ENCODE peak calls at places on chromosomes 12 and 14, in eight cellular contexts. One of them, this sample, is unnamed.

GRCh38 chr14:24317141-24317927 is 6.0 kb downstream of the LTB4R start:
- ATAC-seq in heart right ventricle: no peak
- ATAC-seq in right cardiac atrium: no peak
- ATAC-seq in activated CD8-positive, alpha-beta memory T cell treated with anti-CD3 and anti-CD28 coated beads, Interleukin-2, amount 10 ng/mL, durations not matched to agents 7 days and 5 days: no peak
- ATAC-seq in activated T-cell treated with anti-CD3 and anti-CD28 coated beads, Interleukin-2, amount 50 U/mL, for 4 hours: peak
- ATAC-seq in stimulated activated naive CD8-positive, alpha-beta T cell treated with anti-CD3 and anti-CD28 coated beads, Interleukin-15, amount 100 ng/mL, for 72 hours: no peak
- ATAC-seq in effector memory CD8-positive, alpha-beta T cell: no peak
- ATAC-seq in activated naive CD8-positive, alpha-beta T cell treated with anti-CD3 and anti-CD28 coated beads, Interleukin-2, amount 50 U/mL, for 24 hours: peak
- ATAC-seq in this sample: no peak

GRCh38 chr12:117042171-117042809 is 56.9 kb downstream of the TESC start:
- ATAC-seq in heart right ventricle: peak
- ATAC-seq in right cardiac atrium: peak
- ATAC-seq in activated CD8-positive, alpha-beta memory T cell treated with anti-CD3 and anti-CD28 coated beads, Interleukin-2, amount 10 ng/mL, durations not matched to agents 7 days and 5 days: no peak
- ATAC-seq in activated T-cell treated with anti-CD3 and anti-CD28 coated beads, Interleukin-2, amount 50 U/mL, for 4 hours: no peak
- ATAC-seq in stimulated activated naive CD8-positive, alpha-beta T cell treated with anti-CD3 and anti-CD28 coated beads, Interleukin-15, amount 100 ng/mL, for 72 hours: no peak
- ATAC-seq in effector memory CD8-positive, alpha-beta T cell: no peak
- ATAC-seq in activated naive CD8-positive, alpha-beta T cell treated with anti-CD3 and anti-CD28 coated beads, Interleukin-2, amount 50 U/mL, for 24 hours: no peak
- ATAC-seq in this sample: no peak

GRCh38 chr14:76235628-76236027 is 83.9 kb downstream of the GPATCH2L start:
- ATAC-seq in heart right ventricle: no peak
- ATAC-seq in right cardiac atrium: no peak
- ATAC-seq in activated CD8-positive, alpha-beta memory T cell treated with anti-CD3 and anti-CD28 coated beads, Interleukin-2, amount 10 ng/mL, durations not matched to agents 7 days and 5 days: no peak
- ATAC-seq in activated T-cell treated with anti-CD3 and anti-CD28 coated beads, Interleukin-2, amount 50 U/mL, for 4 hours: no peak
- ATAC-seq in stimulated activated naive CD8-positive, alpha-beta T cell treated with anti-CD3 and anti-CD28 coated beads, Interleukin-15, amount 100 ng/mL, for 72 hours: no peak
- ATAC-seq in effector memory CD8-positive, alpha-beta T cell: no peak
- ATAC-seq in activated naive CD8-positive, alpha-beta T cell treated with anti-CD3 and anti-CD28 coated beads, Interleukin-2, amount 50 U/mL, for 24 hours: no peak
- ATAC-seq in this sample: no peak

GRCh38 chr12:26281320-26281719 is 85.9 kb downstream of the SSPN start:
- ATAC-seq in heart right ventricle: peak
- ATAC-seq in right cardiac atrium: peak
- ATAC-seq in activated CD8-positive, alpha-beta memory T cell treated with anti-CD3 and anti-CD28 coated beads, Interleukin-2, amount 10 ng/mL, durations not matched to agents 7 days and 5 days: no peak
- ATAC-seq in activated T-cell treated with anti-CD3 and anti-CD28 coated beads, Interleukin-2, amount 50 U/mL, for 4 hours: no peak
- ATAC-seq in stimulated activated naive CD8-positive, alpha-beta T cell treated with anti-CD3 and anti-CD28 coated beads, Interleukin-15, amount 100 ng/mL, for 72 hours: no peak
- ATAC-seq in effector memory CD8-positive, alpha-beta T cell: no peak
- ATAC-seq in activated naive CD8-positive, alpha-beta T cell treated with anti-CD3 and anti-CD28 coated beads, Interleukin-2, amount 50 U/mL, for 24 hours: no peak
- ATAC-seq in this sample: no peak

GRCh38 chr12:47730341-47730744 is 5.1 kb upstream of the ENDOU start:
- ATAC-seq in heart right ventricle: no peak
- ATAC-seq in right cardiac atrium: no peak
- ATAC-seq in activated CD8-positive, alpha-beta memory T cell treated with anti-CD3 and anti-CD28 coated beads, Interleukin-2, amount 10 ng/mL, durations not matched to agents 7 days and 5 days: no peak
- ATAC-seq in activated T-cell treated with anti-CD3 and anti-CD28 coated beads, Interleukin-2, amount 50 U/mL, for 4 hours: no peak
- ATAC-seq in stimulated activated naive CD8-positive, alpha-beta T cell treated with anti-CD3 and anti-CD28 coated beads, Interleukin-15, amount 100 ng/mL, for 72 hours: no peak
- ATAC-seq in effector memory CD8-positive, alpha-beta T cell: no peak
- ATAC-seq in activated naive CD8-positive, alpha-beta T cell treated with anti-CD3 and anti-CD28 coated beads, Interleukin-2, amount 50 U/mL, for 24 hours: no peak
- ATAC-seq in this sample: no peak

GRCh38 chr12:131106542-131106941 is 152.8 kb downstream of the ADGRD1 start:
- ATAC-seq in heart right ventricle: no peak
- ATAC-seq in right cardiac atrium: no peak
- ATAC-seq in activated CD8-positive, alpha-beta memory T cell treated with anti-CD3 and anti-CD28 coated beads, Interleukin-2, amount 10 ng/mL, durations not matched to agents 7 days and 5 days: no peak
- ATAC-seq in activated T-cell treated with anti-CD3 and anti-CD28 coated beads, Interleukin-2, amount 50 U/mL, for 4 hours: no peak
- ATAC-seq in stimulated activated naive CD8-positive, alpha-beta T cell treated with anti-CD3 and anti-CD28 coated beads, Interleukin-15, amount 100 ng/mL, for 72 hours: no peak
- ATAC-seq in effector memory CD8-positive, alpha-beta T cell: no peak
- ATAC-seq in activated naive CD8-positive, alpha-beta T cell treated with anti-CD3 and anti-CD28 coated beads, Interleukin-2, amount 50 U/mL, for 24 hours: no peak
- ATAC-seq in this sample: no peak

GRCh38 chr12:68100241-68100640 is 59.3 kb downstream of the IFNG start:
- ATAC-seq in heart right ventricle: no peak
- ATAC-seq in right cardiac atrium: no peak
- ATAC-seq in activated CD8-positive, alpha-beta memory T cell treated with anti-CD3 and anti-CD28 coated beads, Interleukin-2, amount 10 ng/mL, durations not matched to agents 7 days and 5 days: no peak
- ATAC-seq in activated T-cell treated with anti-CD3 and anti-CD28 coated beads, Interleukin-2, amount 50 U/mL, for 4 hours: no peak
- ATAC-seq in stimulated activated naive CD8-positive, alpha-beta T cell treated with anti-CD3 and anti-CD28 coated beads, Interleukin-15, amount 100 ng/mL, for 72 hours: no peak
- ATAC-seq in effector memory CD8-positive, alpha-beta T cell: no peak
- ATAC-seq in activated naive CD8-positive, alpha-beta T cell treated with anti-CD3 and anti-CD28 coated beads, Interleukin-2, amount 50 U/mL, for 24 hours: no peak
- ATAC-seq in this sample: no peak

GRCh38 chr12:42716521-42716920 is 127.0 kb upstream of the PRICKLE1 start:
- ATAC-seq in heart right ventricle: peak
- ATAC-seq in right cardiac atrium: peak
- ATAC-seq in activated CD8-positive, alpha-beta memory T cell treated with anti-CD3 and anti-CD28 coated beads, Interleukin-2, amount 10 ng/mL, durations not matched to agents 7 days and 5 days: no peak
- ATAC-seq in activated T-cell treated with anti-CD3 and anti-CD28 coated beads, Interleukin-2, amount 50 U/mL, for 4 hours: no peak
- ATAC-seq in stimulated activated naive CD8-positive, alpha-beta T cell treated with anti-CD3 and anti-CD28 coated beads, Interleukin-15, amount 100 ng/mL, for 72 hours: no peak
- ATAC-seq in effector memory CD8-positive, alpha-beta T cell: no peak
- ATAC-seq in activated naive CD8-positive, alpha-beta T cell treated with anti-CD3 and anti-CD28 coated beads, Interleukin-2, amount 50 U/mL, for 24 hours: no peak
- ATAC-seq in this sample: no peak

GRCh38 chr12:49496417-49497360 is 42.1 kb upstream of the KCNH3 start:
- ATAC-seq in heart right ventricle: no peak
- ATAC-seq in right cardiac atrium: no peak
- ATAC-seq in activated CD8-positive, alpha-beta memory T cell treated with anti-CD3 and anti-CD28 coated beads, Interleukin-2, amount 10 ng/mL, durations not matched to agents 7 days and 5 days: no peak
- ATAC-seq in activated T-cell treated with anti-CD3 and anti-CD28 coated beads, Interleukin-2, amount 50 U/mL, for 4 hours: no peak
- ATAC-seq in stimulated activated naive CD8-positive, alpha-beta T cell treated with anti-CD3 and anti-CD28 coated beads, Interleukin-15, amount 100 ng/mL, for 72 hours: no peak
- ATAC-seq in effector memory CD8-positive, alpha-beta T cell: no peak
- ATAC-seq in activated naive CD8-positive, alpha-beta T cell treated with anti-CD3 and anti-CD28 coated beads, Interleukin-2, amount 50 U/mL, for 24 hours: no peak
- ATAC-seq in this sample: no peak

GRCh38 chr12:116595186-116595585 is 36.0 kb downstream of the MAP1LC3B2 start:
- ATAC-seq in heart right ventricle: no peak
- ATAC-seq in right cardiac atrium: peak
- ATAC-seq in activated CD8-positive, alpha-beta memory T cell treated with anti-CD3 and anti-CD28 coated beads, Interleukin-2, amount 10 ng/mL, durations not matched to agents 7 days and 5 days: no peak
- ATAC-seq in activated T-cell treated with anti-CD3 and anti-CD28 coated beads, Interleukin-2, amount 50 U/mL, for 4 hours: no peak
- ATAC-seq in stimulated activated naive CD8-positive, alpha-beta T cell treated with anti-CD3 and anti-CD28 coated beads, Interleukin-15, amount 100 ng/mL, for 72 hours: no peak
- ATAC-seq in effector memory CD8-positive, alpha-beta T cell: no peak
- ATAC-seq in activated naive CD8-positive, alpha-beta T cell treated with anti-CD3 and anti-CD28 coated beads, Interleukin-2, amount 50 U/mL, for 24 hours: no peak
- ATAC-seq in this sample: no peak

GRCh38 chr12:100706029-100706428 is 88.5 kb upstream of the ANO4 start:
- ATAC-seq in heart right ventricle: no peak
- ATAC-seq in right cardiac atrium: no peak
- ATAC-seq in activated CD8-positive, alpha-beta memory T cell treated with anti-CD3 and anti-CD28 coated beads, Interleukin-2, amount 10 ng/mL, durations not matched to agents 7 days and 5 days: no peak
- ATAC-seq in activated T-cell treated with anti-CD3 and anti-CD28 coated beads, Interleukin-2, amount 50 U/mL, for 4 hours: no peak
- ATAC-seq in stimulated activated naive CD8-positive, alpha-beta T cell treated with anti-CD3 and anti-CD28 coated beads, Interleukin-15, amount 100 ng/mL, for 72 hours: no peak
- ATAC-seq in effector memory CD8-positive, alpha-beta T cell: no peak
- ATAC-seq in activated naive CD8-positive, alpha-beta T cell treated with anti-CD3 and anti-CD28 coated beads, Interleukin-2, amount 50 U/mL, for 24 hours: no peak
- ATAC-seq in this sample: no peak

GRCh38 chr12:2640709-2641108 is 154.1 kb upstream of the FKBP4 start:
- ATAC-seq in heart right ventricle: peak
- ATAC-seq in right cardiac atrium: peak
- ATAC-seq in activated CD8-positive, alpha-beta memory T cell treated with anti-CD3 and anti-CD28 coated beads, Interleukin-2, amount 10 ng/mL, durations not matched to agents 7 days and 5 days: peak
- ATAC-seq in activated T-cell treated with anti-CD3 and anti-CD28 coated beads, Interleukin-2, amount 50 U/mL, for 4 hours: peak
- ATAC-seq in stimulated activated naive CD8-positive, alpha-beta T cell treated with anti-CD3 and anti-CD28 coated beads, Interleukin-15, amount 100 ng/mL, for 72 hours: peak
- ATAC-seq in effector memory CD8-positive, alpha-beta T cell: no peak
- ATAC-seq in activated naive CD8-positive, alpha-beta T cell treated with anti-CD3 and anti-CD28 coated beads, Interleukin-2, amount 50 U/mL, for 24 hours: peak
- ATAC-seq in this sample: no peak

GRCh38 chr12:86613306-86613705 is 357.1 kb upstream of the MGAT4C start:
- ATAC-seq in heart right ventricle: no peak
- ATAC-seq in right cardiac atrium: no peak
- ATAC-seq in activated CD8-positive, alpha-beta memory T cell treated with anti-CD3 and anti-CD28 coated beads, Interleukin-2, amount 10 ng/mL, durations not matched to agents 7 days and 5 days: no peak
- ATAC-seq in activated T-cell treated with anti-CD3 and anti-CD28 coated beads, Interleukin-2, amount 50 U/mL, for 4 hours: no peak
- ATAC-seq in stimulated activated naive CD8-positive, alpha-beta T cell treated with anti-CD3 and anti-CD28 coated beads, Interleukin-15, amount 100 ng/mL, for 72 hours: no peak
- ATAC-seq in effector memory CD8-positive, alpha-beta T cell: no peak
- ATAC-seq in activated naive CD8-positive, alpha-beta T cell treated with anti-CD3 and anti-CD28 coated beads, Interleukin-2, amount 50 U/mL, for 24 hours: no peak
- ATAC-seq in this sample: no peak

GRCh38 chr14:52792097-52792415 is 649 bp upstream of the GNPNAT1 start:
- ATAC-seq in heart right ventricle: no peak
- ATAC-seq in right cardiac atrium: no peak
- ATAC-seq in activated CD8-positive, alpha-beta memory T cell treated with anti-CD3 and anti-CD28 coated beads, Interleukin-2, amount 10 ng/mL, durations not matched to agents 7 days and 5 days: no peak
- ATAC-seq in activated T-cell treated with anti-CD3 and anti-CD28 coated beads, Interleukin-2, amount 50 U/mL, for 4 hours: no peak
- ATAC-seq in stimulated activated naive CD8-positive, alpha-beta T cell treated with anti-CD3 and anti-CD28 coated beads, Interleukin-15, amount 100 ng/mL, for 72 hours: no peak
- ATAC-seq in effector memory CD8-positive, alpha-beta T cell: no peak
- ATAC-seq in activated naive CD8-positive, alpha-beta T cell treated with anti-CD3 and anti-CD28 coated beads, Interleukin-2, amount 50 U/mL, for 24 hours: no peak
- ATAC-seq in this sample: no peak

GRCh38 chr14:24890716-24891115 is 159.2 kb downstream of the STXBP6 start:
- ATAC-seq in heart right ventricle: no peak
- ATAC-seq in right cardiac atrium: no peak
- ATAC-seq in activated CD8-positive, alpha-beta memory T cell treated with anti-CD3 and anti-CD28 coated beads, Interleukin-2, amount 10 ng/mL, durations not matched to agents 7 days and 5 days: no peak
- ATAC-seq in activated T-cell treated with anti-CD3 and anti-CD28 coated beads, Interleukin-2, amount 50 U/mL, for 4 hours: no peak
- ATAC-seq in stimulated activated naive CD8-positive, alpha-beta T cell treated with anti-CD3 and anti-CD28 coated beads, Interleukin-15, amount 100 ng/mL, for 72 hours: no peak
- ATAC-seq in effector memory CD8-positive, alpha-beta T cell: no peak
- ATAC-seq in activated naive CD8-positive, alpha-beta T cell treated with anti-CD3 and anti-CD28 coated beads, Interleukin-2, amount 50 U/mL, for 24 hours: no peak
- ATAC-seq in this sample: no peak

GRCh38 chr14:51871846-51872245 is 11.4 kb downstream of the GNG2 start:
- ATAC-seq in heart right ventricle: no peak
- ATAC-seq in right cardiac atrium: no peak
- ATAC-seq in activated CD8-positive, alpha-beta memory T cell treated with anti-CD3 and anti-CD28 coated beads, Interleukin-2, amount 10 ng/mL, durations not matched to agents 7 days and 5 days: no peak
- ATAC-seq in activated T-cell treated with anti-CD3 and anti-CD28 coated beads, Interleukin-2, amount 50 U/mL, for 4 hours: no peak
- ATAC-seq in stimulated activated naive CD8-positive, alpha-beta T cell treated with anti-CD3 and anti-CD28 coated beads, Interleukin-15, amount 100 ng/mL, for 72 hours: no peak
- ATAC-seq in effector memory CD8-positive, alpha-beta T cell: peak
- ATAC-seq in activated naive CD8-positive, alpha-beta T cell treated with anti-CD3 and anti-CD28 coated beads, Interleukin-2, amount 50 U/mL, for 24 hours: no peak
- ATAC-seq in this sample: no peak

GRCh38 chr14:62691613-62692489 is 353.4 kb downstream of the KCNH5 start:
- ATAC-seq in heart right ventricle: peak
- ATAC-seq in right cardiac atrium: peak
- ATAC-seq in activated CD8-positive, alpha-beta memory T cell treated with anti-CD3 and anti-CD28 coated beads, Interleukin-2, amount 10 ng/mL, durations not matched to agents 7 days and 5 days: no peak
- ATAC-seq in activated T-cell treated with anti-CD3 and anti-CD28 coated beads, Interleukin-2, amount 50 U/mL, for 4 hours: no peak
- ATAC-seq in stimulated activated naive CD8-positive, alpha-beta T cell treated with anti-CD3 and anti-CD28 coated beads, Interleukin-15, amount 100 ng/mL, for 72 hours: no peak
- ATAC-seq in effector memory CD8-positive, alpha-beta T cell: no peak
- ATAC-seq in activated naive CD8-positive, alpha-beta T cell treated with anti-CD3 and anti-CD28 coated beads, Interleukin-2, amount 50 U/mL, for 24 hours: no peak
- ATAC-seq in this sample: no peak

GRCh38 chr12:76690916-76691700 is 72.8 kb upstream of the ZDHHC17 start:
- ATAC-seq in heart right ventricle: no peak
- ATAC-seq in right cardiac atrium: no peak
- ATAC-seq in activated CD8-positive, alpha-beta memory T cell treated with anti-CD3 and anti-CD28 coated beads, Interleukin-2, amount 10 ng/mL, durations not matched to agents 7 days and 5 days: no peak
- ATAC-seq in activated T-cell treated with anti-CD3 and anti-CD28 coated beads, Interleukin-2, amount 50 U/mL, for 4 hours: no peak
- ATAC-seq in stimulated activated naive CD8-positive, alpha-beta T cell treated with anti-CD3 and anti-CD28 coated beads, Interleukin-15, amount 100 ng/mL, for 72 hours: no peak
- ATAC-seq in effector memory CD8-positive, alpha-beta T cell: no peak
- ATAC-seq in activated naive CD8-positive, alpha-beta T cell treated with anti-CD3 and anti-CD28 coated beads, Interleukin-2, amount 50 U/mL, for 24 hours: no peak
- ATAC-seq in this sample: no peak

GRCh38 chr14:102487204-102487577 is 22.4 kb downstream of the ANKRD9 start:
- ATAC-seq in heart right ventricle: peak
- ATAC-seq in right cardiac atrium: peak
- ATAC-seq in activated CD8-positive, alpha-beta memory T cell treated with anti-CD3 and anti-CD28 coated beads, Interleukin-2, amount 10 ng/mL, durations not matched to agents 7 days and 5 days: no peak
- ATAC-seq in activated T-cell treated with anti-CD3 and anti-CD28 coated beads, Interleukin-2, amount 50 U/mL, for 4 hours: no peak
- ATAC-seq in stimulated activated naive CD8-positive, alpha-beta T cell treated with anti-CD3 and anti-CD28 coated beads, Interleukin-15, amount 100 ng/mL, for 72 hours: no peak
- ATAC-seq in effector memory CD8-positive, alpha-beta T cell: no peak
- ATAC-seq in activated naive CD8-positive, alpha-beta T cell treated with anti-CD3 and anti-CD28 coated beads, Interleukin-2, amount 50 U/mL, for 24 hours: no peak
- ATAC-seq in this sample: no peak

GRCh38 chr14:81831128-81831815 is 297.6 kb upstream of the SEL1L start:
- ATAC-seq in heart right ventricle: peak
- ATAC-seq in right cardiac atrium: peak
- ATAC-seq in activated CD8-positive, alpha-beta memory T cell treated with anti-CD3 and anti-CD28 coated beads, Interleukin-2, amount 10 ng/mL, durations not matched to agents 7 days and 5 days: no peak
- ATAC-seq in activated T-cell treated with anti-CD3 and anti-CD28 coated beads, Interleukin-2, amount 50 U/mL, for 4 hours: no peak
- ATAC-seq in stimulated activated naive CD8-positive, alpha-beta T cell treated with anti-CD3 and anti-CD28 coated beads, Interleukin-15, amount 100 ng/mL, for 72 hours: no peak
- ATAC-seq in effector memory CD8-positive, alpha-beta T cell: no peak
- ATAC-seq in activated naive CD8-positive, alpha-beta T cell treated with anti-CD3 and anti-CD28 coated beads, Interleukin-2, amount 50 U/mL, for 24 hours: no peak
- ATAC-seq in this sample: no peak

GRCh38 chr12:69569236-69569635 is 16.0 kb upstream of the CCT2 start:
- ATAC-seq in heart right ventricle: no peak
- ATAC-seq in right cardiac atrium: no peak
- ATAC-seq in activated CD8-positive, alpha-beta memory T cell treated with anti-CD3 and anti-CD28 coated beads, Interleukin-2, amount 10 ng/mL, durations not matched to agents 7 days and 5 days: no peak
- ATAC-seq in activated T-cell treated with anti-CD3 and anti-CD28 coated beads, Interleukin-2, amount 50 U/mL, for 4 hours: no peak
- ATAC-seq in stimulated activated naive CD8-positive, alpha-beta T cell treated with anti-CD3 and anti-CD28 coated beads, Interleukin-15, amount 100 ng/mL, for 72 hours: no peak
- ATAC-seq in effector memory CD8-positive, alpha-beta T cell: no peak
- ATAC-seq in activated naive CD8-positive, alpha-beta T cell treated with anti-CD3 and anti-CD28 coated beads, Interleukin-2, amount 50 U/mL, for 24 hours: no peak
- ATAC-seq in this sample: no peak

GRCh38 chr12:65188179-65188709 is 18.9 kb downstream of the LEMD3 start:
- ATAC-seq in heart right ventricle: no peak
- ATAC-seq in right cardiac atrium: no peak
- ATAC-seq in activated CD8-positive, alpha-beta memory T cell treated with anti-CD3 and anti-CD28 coated beads, Interleukin-2, amount 10 ng/mL, durations not matched to agents 7 days and 5 days: no peak
- ATAC-seq in activated T-cell treated with anti-CD3 and anti-CD28 coated beads, Interleukin-2, amount 50 U/mL, for 4 hours: no peak
- ATAC-seq in stimulated activated naive CD8-positive, alpha-beta T cell treated with anti-CD3 and anti-CD28 coated beads, Interleukin-15, amount 100 ng/mL, for 72 hours: no peak
- ATAC-seq in effector memory CD8-positive, alpha-beta T cell: no peak
- ATAC-seq in activated naive CD8-positive, alpha-beta T cell treated with anti-CD3 and anti-CD28 coated beads, Interleukin-2, amount 50 U/mL, for 24 hours: no peak
- ATAC-seq in this sample: no peak

GRCh38 chr14:65531148-65531547 is 118.6 kb downstream of the FUT8 start:
- ATAC-seq in heart right ventricle: no peak
- ATAC-seq in right cardiac atrium: no peak
- ATAC-seq in activated CD8-positive, alpha-beta memory T cell treated with anti-CD3 and anti-CD28 coated beads, Interleukin-2, amount 10 ng/mL, durations not matched to agents 7 days and 5 days: no peak
- ATAC-seq in activated T-cell treated with anti-CD3 and anti-CD28 coated beads, Interleukin-2, amount 50 U/mL, for 4 hours: no peak
- ATAC-seq in stimulated activated naive CD8-positive, alpha-beta T cell treated with anti-CD3 and anti-CD28 coated beads, Interleukin-15, amount 100 ng/mL, for 72 hours: no peak
- ATAC-seq in effector memory CD8-positive, alpha-beta T cell: no peak
- ATAC-seq in activated naive CD8-positive, alpha-beta T cell treated with anti-CD3 and anti-CD28 coated beads, Interleukin-2, amount 50 U/mL, for 24 hours: no peak
- ATAC-seq in this sample: no peak

GRCh38 chr12:11725616-11726015 is 76.1 kb downstream of the ETV6 start:
- ATAC-seq in heart right ventricle: no peak
- ATAC-seq in right cardiac atrium: no peak
- ATAC-seq in activated CD8-positive, alpha-beta memory T cell treated with anti-CD3 and anti-CD28 coated beads, Interleukin-2, amount 10 ng/mL, durations not matched to agents 7 days and 5 days: no peak
- ATAC-seq in activated T-cell treated with anti-CD3 and anti-CD28 coated beads, Interleukin-2, amount 50 U/mL, for 4 hours: no peak
- ATAC-seq in stimulated activated naive CD8-positive, alpha-beta T cell treated with anti-CD3 and anti-CD28 coated beads, Interleukin-15, amount 100 ng/mL, for 72 hours: no peak
- ATAC-seq in effector memory CD8-positive, alpha-beta T cell: no peak
- ATAC-seq in activated naive CD8-positive, alpha-beta T cell treated with anti-CD3 and anti-CD28 coated beads, Interleukin-2, amount 50 U/mL, for 24 hours: no peak
- ATAC-seq in this sample: no peak

GRCh38 chr14:103820908-103821307 is 26.5 kb downstream of the PPP1R13B start:
- ATAC-seq in heart right ventricle: no peak
- ATAC-seq in right cardiac atrium: no peak
- ATAC-seq in activated CD8-positive, alpha-beta memory T cell treated with anti-CD3 and anti-CD28 coated beads, Interleukin-2, amount 10 ng/mL, durations not matched to agents 7 days and 5 days: no peak
- ATAC-seq in activated T-cell treated with anti-CD3 and anti-CD28 coated beads, Interleukin-2, amount 50 U/mL, for 4 hours: no peak
- ATAC-seq in stimulated activated naive CD8-positive, alpha-beta T cell treated with anti-CD3 and anti-CD28 coated beads, Interleukin-15, amount 100 ng/mL, for 72 hours: no peak
- ATAC-seq in effector memory CD8-positive, alpha-beta T cell: no peak
- ATAC-seq in activated naive CD8-positive, alpha-beta T cell treated with anti-CD3 and anti-CD28 coated beads, Interleukin-2, amount 50 U/mL, for 24 hours: no peak
- ATAC-seq in this sample: no peak

GRCh38 chr12:56267443-56268071 is 815 bp downstream of the COQ10A start:
- ATAC-seq in heart right ventricle: peak
- ATAC-seq in right cardiac atrium: peak
- ATAC-seq in activated CD8-positive, alpha-beta memory T cell treated with anti-CD3 and anti-CD28 coated beads, Interleukin-2, amount 10 ng/mL, durations not matched to agents 7 days and 5 days: no peak
- ATAC-seq in activated T-cell treated with anti-CD3 and anti-CD28 coated beads, Interleukin-2, amount 50 U/mL, for 4 hours: no peak
- ATAC-seq in stimulated activated naive CD8-positive, alpha-beta T cell treated with anti-CD3 and anti-CD28 coated beads, Interleukin-15, amount 100 ng/mL, for 72 hours: no peak
- ATAC-seq in effector memory CD8-positive, alpha-beta T cell: no peak
- ATAC-seq in activated naive CD8-positive, alpha-beta T cell treated with anti-CD3 and anti-CD28 coated beads, Interleukin-2, amount 50 U/mL, for 24 hours: no peak
- ATAC-seq in this sample: no peak

GRCh38 chr14:61420326-61420725 is 98.9 kb downstream of the PRKCH start:
- ATAC-seq in heart right ventricle: no peak
- ATAC-seq in right cardiac atrium: no peak
- ATAC-seq in activated CD8-positive, alpha-beta memory T cell treated with anti-CD3 and anti-CD28 coated beads, Interleukin-2, amount 10 ng/mL, durations not matched to agents 7 days and 5 days: no peak
- ATAC-seq in activated T-cell treated with anti-CD3 and anti-CD28 coated beads, Interleukin-2, amount 50 U/mL, for 4 hours: peak
- ATAC-seq in stimulated activated naive CD8-positive, alpha-beta T cell treated with anti-CD3 and anti-CD28 coated beads, Interleukin-15, amount 100 ng/mL, for 72 hours: peak
- ATAC-seq in effector memory CD8-positive, alpha-beta T cell: peak
- ATAC-seq in activated naive CD8-positive, alpha-beta T cell treated with anti-CD3 and anti-CD28 coated beads, Interleukin-2, amount 50 U/mL, for 24 hours: peak
- ATAC-seq in this sample: peak

GRCh38 chr14:34797747-34798583 is 77.2 kb downstream of the BAZ1A start:
- ATAC-seq in heart right ventricle: no peak
- ATAC-seq in right cardiac atrium: no peak
- ATAC-seq in activated CD8-positive, alpha-beta memory T cell treated with anti-CD3 and anti-CD28 coated beads, Interleukin-2, amount 10 ng/mL, durations not matched to agents 7 days and 5 days: no peak
- ATAC-seq in activated T-cell treated with anti-CD3 and anti-CD28 coated beads, Interleukin-2, amount 50 U/mL, for 4 hours: no peak
- ATAC-seq in stimulated activated naive CD8-positive, alpha-beta T cell treated with anti-CD3 and anti-CD28 coated beads, Interleukin-15, amount 100 ng/mL, for 72 hours: no peak
- ATAC-seq in effector memory CD8-positive, alpha-beta T cell: no peak
- ATAC-seq in activated naive CD8-positive, alpha-beta T cell treated with anti-CD3 and anti-CD28 coated beads, Interleukin-2, amount 50 U/mL, for 24 hours: no peak
- ATAC-seq in this sample: no peak

GRCh38 chr14:67186789-67187188 is 2.5 kb upstream of the GARIN2 start:
- ATAC-seq in heart right ventricle: no peak
- ATAC-seq in right cardiac atrium: no peak
- ATAC-seq in activated CD8-positive, alpha-beta memory T cell treated with anti-CD3 and anti-CD28 coated beads, Interleukin-2, amount 10 ng/mL, durations not matched to agents 7 days and 5 days: no peak
- ATAC-seq in activated T-cell treated with anti-CD3 and anti-CD28 coated beads, Interleukin-2, amount 50 U/mL, for 4 hours: peak
- ATAC-seq in stimulated activated naive CD8-positive, alpha-beta T cell treated with anti-CD3 and anti-CD28 coated beads, Interleukin-15, amount 100 ng/mL, for 72 hours: peak
- ATAC-seq in effector memory CD8-positive, alpha-beta T cell: no peak
- ATAC-seq in activated naive CD8-positive, alpha-beta T cell treated with anti-CD3 and anti-CD28 coated beads, Interleukin-2, amount 50 U/mL, for 24 hours: no peak
- ATAC-seq in this sample: peak

GRCh38 chr14:103716091-103716801 is 636 bp downstream of the ZFYVE21 start:
- ATAC-seq in heart right ventricle: no peak
- ATAC-seq in right cardiac atrium: peak
- ATAC-seq in activated CD8-positive, alpha-beta memory T cell treated with anti-CD3 and anti-CD28 coated beads, Interleukin-2, amount 10 ng/mL, durations not matched to agents 7 days and 5 days: peak
- ATAC-seq in activated T-cell treated with anti-CD3 and anti-CD28 coated beads, Interleukin-2, amount 50 U/mL, for 4 hours: peak
- ATAC-seq in stimulated activated naive CD8-positive, alpha-beta T cell treated with anti-CD3 and anti-CD28 coated beads, Interleukin-15, amount 100 ng/mL, for 72 hours: peak
- ATAC-seq in effector memory CD8-positive, alpha-beta T cell: no peak
- ATAC-seq in activated naive CD8-positive, alpha-beta T cell treated with anti-CD3 and anti-CD28 coated beads, Interleukin-2, amount 50 U/mL, for 24 hours: no peak
- ATAC-seq in this sample: no peak

GRCh38 chr14:74526854-74527585 is 33.5 kb downstream of the ISCA2 start:
- ATAC-seq in heart right ventricle: no peak
- ATAC-seq in right cardiac atrium: no peak
- ATAC-seq in activated CD8-positive, alpha-beta memory T cell treated with anti-CD3 and anti-CD28 coated beads, Interleukin-2, amount 10 ng/mL, durations not matched to agents 7 days and 5 days: no peak
- ATAC-seq in activated T-cell treated with anti-CD3 and anti-CD28 coated beads, Interleukin-2, amount 50 U/mL, for 4 hours: no peak
- ATAC-seq in stimulated activated naive CD8-positive, alpha-beta T cell treated with anti-CD3 and anti-CD28 coated beads, Interleukin-15, amount 100 ng/mL, for 72 hours: no peak
- ATAC-seq in effector memory CD8-positive, alpha-beta T cell: no peak
- ATAC-seq in activated naive CD8-positive, alpha-beta T cell treated with anti-CD3 and anti-CD28 coated beads, Interleukin-2, amount 50 U/mL, for 24 hours: no peak
- ATAC-seq in this sample: no peak

This sample was measured in activated CD4-positive, CD25-positive, alpha-beta regulatory T cell treated with anti-CD3 and anti-CD28 coated beads, Interleukin-2, amount 50 U/mL, for 24 hours.